ENCODE peak calls at places on chromosomes 11 and 22, in four cellular contexts. K, U, D and Z are unnamed samples.

GRCh38 chr11:132158696-132159095 is 788.3 kb downstream of the NTM start:
- DNase-seq in K (no peak), U (no peak), D (no peak), Z (no peak)

GRCh38 chr22:19941365-19942070 is at the start of the genes COMT and TXNRD2:
- DNase-seq in K (no peak), U (peak; percentile 82), D (no peak), Z (peak; percentile 85)

GRCh38 chr11:2794947-2795346 is 90.6 kb downstream of the CDKN1C start:
- DNase-seq in K (no peak), U (no peak), D (no peak), Z (peak; percentile 3)

GRCh38 chr11:95904009-95904650 is 19.8 kb downstream of the MTMR2 start:
- DNase-seq in K (no peak), U (no peak), D (no peak), Z (no peak)

GRCh38 chr22:35376728-35377472 is 4.0 kb upstream of the HMOX1 start:
- DNase-seq in K (peak; percentile 82), U (peak; percentile 89), D (peak; percentile 83), Z (peak; percentile 89)

GRCh38 chr11:8082391-8083087 is 1.5 kb downstream of the TUB start:
- DNase-seq in K (no peak), U (no peak), D (no peak), Z (peak; percentile 72)

GRCh38 chr11:10410844-10411200 is 44.2 kb upstream of the AMPD3 start:
- DNase-seq in K (no peak), U (no peak), D (no peak), Z (no peak)

GRCh38 chr11:63602296-63602695 is 11.9 kb downstream of the PLAAT3 start:
- DNase-seq in K (no peak), U (no peak), D (no peak), Z (no peak)

GRCh38 chr11:33208150-33208549 is 46.9 kb upstream of the CSTF3 start:
- DNase-seq in K (no peak), U (no peak), D (no peak), Z (no peak)

GRCh38 chr11:93166194-93166593 is 31.6 kb downstream of the SLC36A4 start:
- DNase-seq in K (no peak), U (no peak), D (no peak), Z (no peak)

GRCh38 chr11:122796128-122796717 is 42.1 kb upstream of the CRTAM start:
- DNase-seq in K (no peak), U (peak; percentile 42), D (no peak), Z (peak; percentile 56)

GRCh38 chr11:121547574-121547973 is 94.8 kb upstream of the SORL1-AS1 start:
- DNase-seq in K (no peak), U (no peak), D (no peak), Z (no peak)

GRCh38 chr22:30245181-30245984 is 1.2 kb downstream of the LIF start:
- DNase-seq in K (no peak), U (no peak), D (no peak), Z (no peak)

GRCh38 chr11:6755303-6755952 is 16.3 kb downstream of the OR2AG2 start:
- DNase-seq in K (no peak), U (no peak), D (peak; percentile 24), Z (peak; percentile 13)

GRCh38 chr22:29854432-29854831 is 16.4 kb upstream of the ASCC2 start:
- DNase-seq in K (no peak), U (no peak), D (no peak), Z (no peak)

GRCh38 chr22:46010951-46011626 is 34.1 kb upstream of the WNT7B start:
- DNase-seq in K (no peak), U (peak; percentile 15), D (no peak), Z (peak; percentile 52)

GRCh38 chr11:12430912-12431311 is 53.5 kb downstream of the PARVA start:
- DNase-seq in K (peak; percentile 37), U (no peak), D (no peak), Z (no peak)

GRCh38 chr22:47401976-47402770 is 639.7 kb downstream of the TBC1D22A start:
- DNase-seq in K (no peak), U (no peak), D (no peak), Z (no peak)

GRCh38 chr22:30302810-30303138 is 13.5 kb upstream of the CASTOR1 start:
- DNase-seq in K (no peak), U (no peak), D (no peak), Z (no peak)

GRCh38 chr11:76424379-76424778 is 20.4 kb upstream of the EMSY start:
- DNase-seq in K (no peak), U (no peak), D (no peak), Z (no peak)

DNA sequence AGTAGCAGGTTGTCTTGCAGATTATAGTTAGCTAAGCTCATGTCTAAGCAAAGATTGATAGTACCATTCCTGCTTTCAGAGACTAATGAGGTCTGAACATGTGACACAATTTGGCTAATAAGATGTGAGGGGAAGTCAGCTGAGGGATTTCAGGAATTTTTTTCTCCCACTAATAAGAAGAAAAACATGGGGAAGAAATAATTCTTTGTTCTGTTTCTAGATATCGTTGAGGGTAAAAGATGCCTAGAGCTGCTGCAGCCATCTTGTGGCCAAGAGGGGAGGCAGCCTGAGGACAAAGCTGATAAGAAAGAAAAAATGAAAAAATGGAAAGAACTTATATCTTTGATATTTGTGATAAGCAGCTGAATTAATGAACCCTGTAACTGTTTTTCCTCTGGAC is 1334.4 kb downstream of the LRRC4C start:
- DNase-seq in K (no peak), U (no peak), D (no peak), Z (no peak)
- TF ChIP-seq CTCF in K (no peak), U (no peak), D (peak; percentile 10), Z (peak; percentile 52)

GRCh38 chr11:855343-855674 is 12.7 kb downstream of the TSPAN4 start:
- DNase-seq in K (no peak), U (no peak), D (no peak), Z (no peak)

GRCh38 chr11:855796-856195 is 13.1 kb downstream of the TSPAN4 start:
- DNase-seq in K (no peak), U (no peak), D (no peak), Z (no peak)

GRCh38 chr11:852762-853161 is 10.1 kb downstream of the TSPAN4 start:
- DNase-seq in K (no peak), U (no peak), D (no peak), Z (no peak)

GRCh38 chr11:854601-855342 is 12.1 kb downstream of the TSPAN4 start:
- DNase-seq in K (no peak), U (no peak), D (no peak), Z (no peak)

GRCh38 chr11:853682-854448 is 11.2 kb downstream of the TSPAN4 start:
- DNase-seq in K (no peak), U (no peak), D (no peak), Z (no peak)
- H3K4me1 ChIP-seq in K (no peaks in the 10 kb centered on the region), U (peaks cover 83% of the 10 kb centered on the region), D (peaks cover 6% of the 10 kb centered on the region), Z (peaks cover 9% of the 10 kb centered on the region)

GRCh38 chr11:20164152-20164551 is 3.9 kb upstream of the DBX1 start:
- DNase-seq in K (no peak), U (no peak), D (no peak), Z (no peak)
- TF ChIP-seq CTCF in K (no peak), U (no peak), D (no peak), Z (no peak)

GRCh38 chr11:44357734-44358133 is 47.8 kb upstream of the ALX4 start:
- DNase-seq in K (no peak), U (no peak), D (no peak), Z (no peak)
- H3K4me1 ChIP-seq in K (no peaks in the 10 kb centered on the region), U (no peaks in the 10 kb centered on the region), D (peaks cover 10% of the 10 kb centered on the region), Z (no peaks in the 10 kb centered on the region)

DNA sequence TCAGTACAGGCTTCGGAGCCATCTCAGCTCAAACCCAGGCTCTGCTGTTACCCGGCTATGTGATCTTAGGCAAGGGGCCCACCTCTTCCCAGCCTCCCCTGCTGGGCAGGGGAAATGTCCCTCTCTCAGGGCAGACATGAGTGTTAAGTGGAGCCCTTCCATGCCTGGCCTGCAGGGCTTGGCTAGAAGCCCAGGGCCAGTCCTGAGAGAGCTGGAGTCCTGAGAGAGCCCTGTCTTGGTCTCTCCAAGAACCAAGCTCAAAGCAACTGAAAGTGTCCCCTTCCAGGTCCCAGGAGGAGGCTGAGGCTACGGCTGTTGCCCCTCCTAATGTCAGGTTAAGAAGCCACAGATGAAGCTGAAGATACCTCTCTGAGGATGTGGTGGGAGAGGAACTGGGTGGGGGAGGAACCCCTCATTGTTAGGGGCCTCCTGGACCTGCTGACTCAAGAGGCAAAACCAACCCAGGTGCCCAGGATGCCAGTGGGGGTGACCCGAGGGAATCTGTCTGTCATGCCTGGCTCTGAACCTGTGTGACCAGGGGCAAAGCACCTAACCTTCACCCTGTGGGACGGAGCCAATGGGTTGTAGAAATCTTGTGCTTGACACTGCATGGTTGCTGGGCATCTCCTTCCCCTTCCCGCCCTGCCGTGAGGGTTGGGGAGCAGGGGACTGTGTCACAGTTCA is 4.2 kb downstream of the ZP1 start:
- DNase-seq in K (no peak), U (peak; percentile 58), D (no peak), Z (no peak)
- TF ChIP-seq CTCF in K (no peak), U (peak; percentile 59), D (no peak), Z (no peak)

GRCh38 chr22:38270091-38270972 is 2.5 kb downstream of the TMEM184B start:
- DNase-seq in K (no peak), U (no peak), D (no peak), Z (no peak)
- H3K4me1 ChIP-seq in K (no peaks in the 10 kb centered on the region), U (peaks cover 83% of the 10 kb centered on the region), D (peaks cover 34% of the 10 kb centered on the region), Z (peaks cover 7% of the 10 kb centered on the region)

GRCh38 chr11:124865181-124865901 is at the start of gene ROBO3:
- DNase-seq in K (no peak), U (no peak), D (no peak), Z (no peak)
- TF ChIP-seq CTCF in K (no peak), U (no peak), D (no peak), Z (no peak)